ENCODE peak calls at places on chromosomes 5 and 9, in four cellular contexts. One of them, this sample, is unnamed.

GRCh38 chr5:67047616-67048015 is 149.0 kb downstream of the CD180 start:
- DNase-seq in CD8-positive, alpha-beta memory T cell: no peak
- DNase-seq in lung: no peak
- DNase-seq in CD4-positive, CD25-positive, alpha-beta regulatory T cell: no peak
- DNase-seq in this sample: no peak

GRCh38 chr5:125258610-125259009 is 512.2 kb upstream of the ZNF608 start:
- DNase-seq in CD4-positive, CD25-positive, alpha-beta regulatory T cell: no peak
- DNase-seq in CD8-positive, alpha-beta memory T cell: no peak
- DNase-seq in lung: no peak
- DNase-seq in this sample: peak

GRCh38 chr5:148912714-148913398 is 86.4 kb downstream of the ADRB2 start:
- DNase-seq in CD4-positive, CD25-positive, alpha-beta regulatory T cell: no peak
- DNase-seq in lung: no peak
- DNase-seq in CD8-positive, alpha-beta memory T cell: no peak
- DNase-seq in this sample: no peak

GRCh38 chr5:179186801-179187200 is 126.6 kb downstream of the ZNF354C start:
- DNase-seq in lung: no peak
- DNase-seq in CD8-positive, alpha-beta memory T cell: no peak
- DNase-seq in CD4-positive, CD25-positive, alpha-beta regulatory T cell: no peak
- DNase-seq in this sample: no peak

GRCh38 chr5:172540099-172540870 is 86.0 kb upstream of the SH3PXD2B start:
- DNase-seq in CD4-positive, CD25-positive, alpha-beta regulatory T cell: no peak
- DNase-seq in CD8-positive, alpha-beta memory T cell: no peak
- DNase-seq in lung: peak
- DNase-seq in this sample: peak

GRCh38 chr5:132750471-132751230 is 3.4 kb downstream of the CCNI2 start:
- DNase-seq in lung: no peak
- DNase-seq in CD4-positive, CD25-positive, alpha-beta regulatory T cell: no peak
- DNase-seq in CD8-positive, alpha-beta memory T cell: no peak
- DNase-seq in this sample: no peak

GRCh38 chr5:61916621-61917620 is 389.1 kb upstream of the KIF2A start:
- DNase-seq in CD8-positive, alpha-beta memory T cell: no peak
- DNase-seq in lung: no peak
- DNase-seq in CD4-positive, CD25-positive, alpha-beta regulatory T cell: no peak
- DNase-seq in this sample: no peak

GRCh38 chr9:127107344-127108181 is 14.9 kb downstream of the ANGPTL2 start:
- DNase-seq in CD8-positive, alpha-beta memory T cell: no peak
- DNase-seq in CD4-positive, CD25-positive, alpha-beta regulatory T cell: no peak
- DNase-seq in lung: no peak
- DNase-seq in this sample: no peak

GRCh38 chr5:61330341-61330878 is 1.6 kb upstream of the ZSWIM6 start:
- DNase-seq in CD8-positive, alpha-beta memory T cell: no peak
- DNase-seq in lung: peak
- DNase-seq in CD4-positive, CD25-positive, alpha-beta regulatory T cell: peak
- DNase-seq in this sample: peak

GRCh38 chr5:2721739-2722138 is 29.7 kb downstream of the IRX2 start:
- DNase-seq in CD4-positive, CD25-positive, alpha-beta regulatory T cell: no peak
- DNase-seq in lung: no peak
- DNase-seq in CD8-positive, alpha-beta memory T cell: no peak
- DNase-seq in this sample: no peak

GRCh38 chr9:134405527-134405926 is 79.3 kb downstream of the RXRA start:
- DNase-seq in CD4-positive, CD25-positive, alpha-beta regulatory T cell: no peak
- DNase-seq in CD8-positive, alpha-beta memory T cell: no peak
- DNase-seq in lung: no peak
- DNase-seq in this sample: no peak

GRCh38 chr5:141518616-141519015 is 29.7 kb downstream of the PCDHGC5 start:
- DNase-seq in lung: no peak
- DNase-seq in CD8-positive, alpha-beta memory T cell: no peak
- DNase-seq in CD4-positive, CD25-positive, alpha-beta regulatory T cell: no peak
- DNase-seq in this sample: no peak

GRCh38 chr9:12640021-12640587 is 53.1 kb upstream of the TYRP1 start:
- DNase-seq in CD4-positive, CD25-positive, alpha-beta regulatory T cell: no peak
- DNase-seq in CD8-positive, alpha-beta memory T cell: no peak
- DNase-seq in lung: no peak
- DNase-seq in this sample: no peak

GRCh38 chr5:90050135-90050534 is 359.4 kb downstream of the CETN3 start:
- DNase-seq in CD4-positive, CD25-positive, alpha-beta regulatory T cell: no peak
- DNase-seq in lung: no peak
- DNase-seq in CD8-positive, alpha-beta memory T cell: no peak
- DNase-seq in this sample: no peak

GRCh38 chr9:4301971-4302427 is 2.1 kb upstream of the GLIS3 start:
- DNase-seq in lung: peak
- DNase-seq in CD8-positive, alpha-beta memory T cell: no peak
- DNase-seq in CD4-positive, CD25-positive, alpha-beta regulatory T cell: no peak
- DNase-seq in this sample: peak

GRCh38 chr5:133866160-133866902 is 102.1 kb downstream of the C5orf15 start:
- DNase-seq in CD4-positive, CD25-positive, alpha-beta regulatory T cell: no peak
- DNase-seq in lung: no peak
- DNase-seq in CD8-positive, alpha-beta memory T cell: no peak
- DNase-seq in this sample: no peak

GRCh38 chr9:3007331-3007730 is 163.4 kb upstream of the PUM3 start:
- DNase-seq in lung: no peak
- DNase-seq in CD8-positive, alpha-beta memory T cell: no peak
- DNase-seq in CD4-positive, CD25-positive, alpha-beta regulatory T cell: no peak
- DNase-seq in this sample: peak

GRCh38 chr5:59500014-59500413 is 393.5 kb downstream of the PDE4D start:
- DNase-seq in CD4-positive, CD25-positive, alpha-beta regulatory T cell: no peak
- DNase-seq in CD8-positive, alpha-beta memory T cell: no peak
- DNase-seq in lung: no peak
- DNase-seq in this sample: no peak

GRCh38 chr5:136038635-136039034 is 9.8 kb downstream of the TGFBI start:
- DNase-seq in CD8-positive, alpha-beta memory T cell: no peak
- DNase-seq in lung: no peak
- DNase-seq in CD4-positive, CD25-positive, alpha-beta regulatory T cell: no peak
- DNase-seq in this sample: no peak

GRCh38 chr9:95508242-95508967 is 8.4 kb downstream of the PTCH1 start:
- DNase-seq in lung: no peak
- DNase-seq in CD4-positive, CD25-positive, alpha-beta regulatory T cell: no peak
- DNase-seq in CD8-positive, alpha-beta memory T cell: no peak
- DNase-seq in this sample: no peak

GRCh38 chr9:942805-943580 is 33.5 kb upstream of the DMRT3 start:
- DNase-seq in CD4-positive, CD25-positive, alpha-beta regulatory T cell: no peak
- DNase-seq in CD8-positive, alpha-beta memory T cell: no peak
- DNase-seq in lung: no peak
- DNase-seq in this sample: no peak

GRCh38 chr5:36610629-36611028 is 4.2 kb downstream of the SLC1A3 start:
- DNase-seq in CD8-positive, alpha-beta memory T cell: no peak
- DNase-seq in lung: no peak
- DNase-seq in CD4-positive, CD25-positive, alpha-beta regulatory T cell: no peak
- DNase-seq in this sample: no peak
- H3K4me3 ChIP-seq in CD8-positive, alpha-beta memory T cell: no peak
- H3K4me3 ChIP-seq in lung: no peak
- H3K4me3 ChIP-seq in CD4-positive, CD25-positive, alpha-beta regulatory T cell: no peak
- H3K4me3 ChIP-seq in this sample: no peak

GRCh38 chr9:13983607-13984006 is 330.3 kb downstream of the NFIB start:
- DNase-seq in CD4-positive, CD25-positive, alpha-beta regulatory T cell: no peak
- DNase-seq in CD8-positive, alpha-beta memory T cell: no peak
- DNase-seq in lung: no peak
- DNase-seq in this sample: no peak
- H3K4me3 ChIP-seq in CD4-positive, CD25-positive, alpha-beta regulatory T cell: no peak
- H3K4me3 ChIP-seq in CD8-positive, alpha-beta memory T cell: no peak
- H3K4me3 ChIP-seq in lung: no peak
- H3K4me3 ChIP-seq in this sample: no peak

GRCh38 chr9:23777328-23777727 is 48.7 kb downstream of the ELAVL2 start:
- DNase-seq in CD4-positive, CD25-positive, alpha-beta regulatory T cell: no peak
- DNase-seq in CD8-positive, alpha-beta memory T cell: no peak
- DNase-seq in lung: no peak
- DNase-seq in this sample: no peak
- H3K4me3 ChIP-seq in CD4-positive, CD25-positive, alpha-beta regulatory T cell: no peak
- H3K4me3 ChIP-seq in CD8-positive, alpha-beta memory T cell: no peak
- H3K4me3 ChIP-seq in lung: no peak
- H3K4me3 ChIP-seq in this sample: no peak

GRCh38 chr9:137306546-137307254 is 4.6 kb upstream of the NRARP start:
- DNase-seq in lung: no peak
- DNase-seq in CD4-positive, CD25-positive, alpha-beta regulatory T cell: no peak
- DNase-seq in CD8-positive, alpha-beta memory T cell: no peak
- DNase-seq in this sample: peak

GRCh38 chr9:137307255-137308101 is 5.4 kb upstream of the NRARP start:
- DNase-seq in CD8-positive, alpha-beta memory T cell: no peak
- DNase-seq in lung: no peak
- DNase-seq in CD4-positive, CD25-positive, alpha-beta regulatory T cell: no peak
- DNase-seq in this sample: peak

GRCh38 chr9:137305060-137305787 is 3.2 kb upstream of the NRARP start:
- DNase-seq in CD4-positive, CD25-positive, alpha-beta regulatory T cell: peak
- DNase-seq in lung: peak
- DNase-seq in CD8-positive, alpha-beta memory T cell: no peak
- DNase-seq in this sample: peak

GRCh38 chr9:137304383-137305059 is 2.5 kb upstream of the NRARP start:
- DNase-seq in CD4-positive, CD25-positive, alpha-beta regulatory T cell: no peak
- DNase-seq in lung: no peak
- DNase-seq in CD8-positive, alpha-beta memory T cell: no peak
- DNase-seq in this sample: peak

GRCh38 chr9:137305788-137306545 is 3.9 kb upstream of the NRARP start:
- DNase-seq in CD8-positive, alpha-beta memory T cell: no peak
- DNase-seq in lung: no peak
- DNase-seq in CD4-positive, CD25-positive, alpha-beta regulatory T cell: peak
- DNase-seq in this sample: no peak
- H3K4me3 ChIP-seq in CD8-positive, alpha-beta memory T cell: no peak
- H3K4me3 ChIP-seq in lung: no peak
- H3K4me3 ChIP-seq in CD4-positive, CD25-positive, alpha-beta regulatory T cell: no peak
- H3K4me3 ChIP-seq in this sample: peak

This sample was measured in colonic mucosa.